ENCODE peak calls at places on chromosomes 2 and 18, in eight cellular contexts. W is NCI-H1105 treated with DMSO at 0.1 percent for 48 hours, I is chondrocyte, V is NCI-H1048, K is EL, Y is iris pigment epithelial cell, D is Calu3, J is HT1080. A is an unnamed sample.
A peak's percentile ranks its signal among the peaks of the same experiment; 100 is the strongest.

GRCh38 chr2:217945530-217945929 is 57.3 kb downstream of the TNS1 start:
- DNase-seq in Y (no peak), J (no peak), I (no peak), K (no peak), D (no peak), W (no peak), V (no peak), A (no peak)

GRCh38 chr18:63084220-63084619 is 235.3 kb downstream of the BCL2 start:
- DNase-seq in V (no peak), W (no peak), I (no peak), Y (no peak), D (no peak), J (no peak), K (no peak), A (no peak)

GRCh38 chr2:13696601-13697000 is 935.9 kb upstream of the LRATD1 start:
- DNase-seq in V (no peak), I (no peak), D (no peak), W (no peak), K (no peak), J (no peak), Y (no peak), A (no peak)

GRCh38 chr18:76721207-76721996 is 101.0 kb upstream of the ZNF236 start:
- DNase-seq in K (no peak), J (no peak), I (no peak), V (no peak), W (no peak), D (no peak), Y (no peak), A (no peak)

GRCh38 chr2:14903709-14904374 is 271.3 kb downstream of the LRATD1 start:
- DNase-seq in D (peak; percentile 51), I (no peak), W (peak; percentile 13), Y (no peak), V (peak; percentile 30), J (peak; percentile 54), K (peak; percentile 9), A (peak; percentile 4)

GRCh38 chr2:37798315-37799005 is 126.6 kb upstream of the RMDN2 start:
- DNase-seq in J (no peak), V (no peak), D (no peak), Y (no peak), I (no peak), W (no peak), K (peak; percentile 53), A (peak; percentile 57)

GRCh38 chr2:11022874-11023273 is 111.1 kb downstream of the KCNF1 start:
- DNase-seq in K (no peak), V (no peak), I (no peak), Y (no peak), W (no peak), J (peak; percentile 56), D (peak; percentile 36), A (peak; percentile 44)

GRCh38 chr2:72980535-72981217 is 63.4 kb downstream of the EMX1 start:
- DNase-seq in Y (peak; percentile 21), K (peak; percentile 54), V (no peak), I (peak; percentile 32), W (no peak), D (no peak), J (peak; percentile 61), A (peak; percentile 51)

GRCh38 chr2:160210599-160211138 is 10.6 kb upstream of the ITGB6 start:
- DNase-seq in I (no peak), W (peak; percentile 12), K (peak; percentile 59), V (peak; percentile 18), D (peak; percentile 92), Y (peak; percentile 80), J (no peak), A (peak; percentile 57)

GRCh38 chr2:130823886-130824491 is 12.7 kb upstream of the ARHGEF4 start:
- DNase-seq in V (no peak), J (no peak), K (no peak), W (no peak), Y (no peak), I (peak; percentile 65), D (no peak), A (no peak)

GRCh38 chr2:237299897-237300296 is 114.1 kb downstream of the COL6A3 start:
- DNase-seq in V (no peak), K (peak; percentile 95), D (no peak), W (no peak), I (no peak), J (peak; percentile 86), Y (peak; percentile 97), A (peak; percentile 93)

GRCh38 chr2:237669628-237670351 is 42.4 kb downstream of the LRRFIP1 start:
- DNase-seq in I (no peak), J (no peak), W (peak; percentile 86), K (peak; percentile 98), V (no peak), D (no peak), Y (peak; percentile 79), A (peak; percentile 41)

GRCh38 chr2:24360050-24360962 is at the start of gene ITSN2:
- DNase-seq in J (peak; percentile 75), V (peak; percentile 41), K (peak; percentile 75), W (peak; percentile 67), Y (peak; percentile 64), I (no peak), D (peak; percentile 87), A (peak; percentile 66)

GRCh38 chr2:29224693-29225551 is 109.7 kb downstream of the CLIP4 start:
- DNase-seq in V (no peak), K (no peak), W (no peak), I (no peak), J (no peak), D (no peak), Y (no peak), A (no peak)

GRCh38 chr2:60735496-60736250 is 20.4 kb upstream of the PAPOLG start:
- DNase-seq in Y (no peak), J (no peak), W (peak; percentile 22), D (peak; percentile 15), K (peak; percentile 15), V (no peak), I (no peak), A (no peak)

GRCh38 chr18:29057703-29058102 is 880.8 kb upstream of the CDH2 start:
- DNase-seq in I (no peak), W (no peak), K (no peak), V (no peak), D (no peak), Y (no peak), J (no peak), A (no peak)

GRCh38 chr2:218732761-218733158 is 22.1 kb downstream of the TTLL4 start:
- DNase-seq in D (no peak), Y (peak; percentile 56), I (no peak), V (no peak), J (no peak), K (no peak), W (no peak), A (no peak)

A was measured in M059J.